ENCODE peak calls at places on chromosomes 13 and 19, in four cellular contexts. T is SK-N-SH, J is H1, R is K562. Z is an unnamed sample. For H3K4me1, the result is how much of the 10 kb centered on the place peaks cover.

GRCh38 chr19:6828698-6829633 is 56.5 kb downstream of the VAV1 start:
- DNase-seq in T (no peak), J (no peak), R (peak), Z (peak)

GRCh38 chr13:32894589-32895001 is 121.6 kb upstream of the KL start:
- DNase-seq in T (no peak), J (no peak), R (no peak), Z (no peak)

GRCh38 chr13:51202477-51203046 is 19.6 kb upstream of the FAM124A start:
- DNase-seq in T (no peak), J (no peak), R (no peak), Z (no peak)

GRCh38 chr19:54156953-54157352 is 2.6 kb downstream of the LENG1 start:
- DNase-seq in T (no peak), J (no peak), R (no peak), Z (no peak)

GRCh38 chr13:36275190-36276002 is 22.2 kb downstream of the CCDC169 start:
- DNase-seq in T (peak), J (no peak), R (no peak), Z (no peak)

GRCh38 chr19:57949296-57949695 is 1.8 kb upstream of the ZNF256 start:
- DNase-seq in T (no peak), J (no peak), R (no peak), Z (no peak)

GRCh38 chr19:3700242-3701032 is at the start of gene PIP5K1C:
- DNase-seq in T (peak), J (peak), R (peak), Z (peak)

GRCh38 chr13:52348081-52348480 is 57.9 kb downstream of the THSD1 start:
- DNase-seq in T (no peak), J (no peak), R (no peak), Z (no peak)

GRCh38 chr19:5809053-5809452 is 4.2 kb downstream of the NRTN start:
- DNase-seq in T (no peak), J (no peak), R (no peak), Z (no peak)

GRCh38 chr19:29946645-29947044 is 4.6 kb downstream of the URI1 start:
- DNase-seq in T (no peak), J (no peak), R (no peak), Z (no peak)

GRCh38 chr19:14370169-14370998 is 10.9 kb upstream of the ADGRE5 start:
- DNase-seq in T (no peak), J (no peak), R (peak), Z (no peak)

GRCh38 chr19:1042689-1043511 is 3.0 kb downstream of the ABCA7 start:
- DNase-seq in T (no peak), J (no peak), R (no peak), Z (no peak)

GRCh38 chr13:84702174-84702573 is 819.9 kb upstream of the SLITRK1 start:
- DNase-seq in T (no peak), J (no peak), R (no peak), Z (no peak)

GRCh38 chr13:112331675-112332074 is 44.5 kb upstream of the SPACA7 start:
- DNase-seq in T (no peak), J (no peak), R (no peak), Z (no peak)

GRCh38 chr19:51959791-51960190 is 26.8 kb downstream of the ZNF350 start:
- DNase-seq in T (no peak), J (no peak), R (no peak), Z (no peak)

GRCh38 chr19:6199240-6199983 is 63.9 kb downstream of the ACSBG2 start:
- DNase-seq in T (peak), J (peak), R (peak), Z (peak)

GRCh38 chr13:110561335-110562033 is at the start of gene RAB20:
- DNase-seq in T (peak), J (peak), R (peak), Z (no peak)

GRCh38 chr13:39803851-39804250 is 148.4 kb downstream of the COG6 start:
- DNase-seq in T (no peak), J (no peak), R (no peak), Z (no peak)

GRCh38 chr19:15479391-15480345 is at the start of gene PGLYRP2:
- DNase-seq in T (peak), J (no peak), R (no peak), Z (no peak)

GRCh38 chr13:112688560-112689497 is 1.0 kb upstream of the ATP11A start:
- DNase-seq in T (no peak), J (peak), R (no peak), Z (no peak)

GRCh38 chr13:99144306-99144705 is 56.3 kb upstream of the UBAC2 start:
- DNase-seq in T (no peak), J (no peak), R (no peak), Z (no peak)

GRCh38 chr19:47436712-47437401 is 17.5 kb upstream of the MEIS3 start:
- DNase-seq in T (peak), J (peak), R (peak), Z (no peak)

GRCh38 chr13:113647351-113648217 is 10.4 kb downstream of the ATP4B start:
- DNase-seq in T (peak), J (no peak), R (no peak), Z (no peak)

GRCh38 chr19:1343026-1343425 is 40.7 kb upstream of the NDUFS7 start:
- DNase-seq in T (no peak), J (no peak), R (no peak), Z (no peak)

GRCh38 chr19:28905996-28906395 is 307.0 kb downstream of the UQCRFS1 start:
- DNase-seq in T (no peak), J (no peak), R (no peak), Z (no peak)

GRCh38 chr19:23851966-23852365 is 62.7 kb upstream of the ZNF726 start:
- DNase-seq in T (no peak), J (no peak), R (no peak), Z (no peak)

GRCh38 chr19:17113127-17113785 is 37.7 kb downstream of the MYO9B start:
- DNase-seq in T (no peak), J (no peak), R (no peak), Z (no peak)

GRCh38 chr19:33382006-33382405 is 8.5 kb downstream of the CEBPG start:
- DNase-seq in T (no peak), J (no peak), R (no peak), Z (no peak)

GRCh38 chr19:30118221-30118620 is 176.2 kb downstream of the URI1 start:
- DNase-seq in T (no peak), J (no peak), R (no peak), Z (no peak)

GRCh38 chr19:19613456-19613855 is 5.0 kb downstream of the PBX4 start:
- DNase-seq in T (no peak), J (no peak), R (no peak), Z (no peak)

GRCh38 chr19:17049711-17050280 is 23.2 kb upstream of the CPAMD8 start:
- DNase-seq in T (no peak), J (no peak), R (no peak), Z (no peak)

GRCh38 chr19:47305309-47305751 is 4.3 kb upstream of the C5AR1 start:
- DNase-seq in T (peak), J (peak), R (peak), Z (peak)

DNA sequence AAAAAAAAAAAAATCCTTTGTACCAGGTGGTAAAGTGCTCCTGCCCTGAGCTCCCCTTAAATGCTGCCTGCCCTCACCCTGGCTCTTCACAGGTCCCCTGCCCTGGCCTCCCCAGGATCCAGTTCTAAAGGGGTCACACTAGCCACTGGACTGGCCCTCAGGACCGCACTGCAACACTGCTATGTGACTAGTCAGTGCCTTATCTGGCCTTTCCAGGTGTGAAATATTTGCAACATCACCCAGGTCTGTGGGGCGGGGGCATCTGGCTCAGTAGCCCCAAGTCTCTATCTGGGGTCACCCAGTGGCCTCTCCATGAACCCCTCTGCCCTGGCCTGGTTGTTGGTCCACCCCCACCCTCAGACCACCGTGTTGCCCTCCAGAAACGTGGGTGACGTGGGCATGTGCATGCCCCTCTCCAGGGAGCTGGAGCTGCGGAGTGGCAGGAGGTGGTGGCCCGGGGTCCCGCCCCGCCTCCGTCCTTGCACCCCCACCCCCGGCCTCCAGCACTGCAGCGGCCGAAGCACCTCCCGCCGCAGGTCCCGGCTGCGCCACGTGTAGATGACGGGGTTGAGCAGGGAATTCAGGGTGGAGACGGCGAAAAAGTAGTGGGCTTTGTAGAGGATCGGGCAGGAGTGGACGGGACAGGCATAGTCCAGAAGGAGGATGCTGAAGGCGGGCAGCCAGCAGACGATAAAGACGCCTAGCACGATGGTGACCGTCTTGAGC is 7.5 kb downstream of the S1PR2 start:
- DNase-seq in T (no peak), J (no peak), R (peak), Z (no peak)
- TF ChIP-seq NRF1 in T (no peak), J (no peak), R (no peak), Z (no peak)

GRCh38 chr13:77316430-77316829 is 10.5 kb downstream of the MYCBP2 start:
- DNase-seq in T (no peak), J (no peak), R (no peak), Z (no peak)
- H3K4me1 ChIP-seq in T (under half), J (under half), R (under half), Z (under half)

GRCh38 chr19:44847144-44848035 is 1.3 kb downstream of the NECTIN2 start:
- DNase-seq in T (peak), J (peak), R (peak), Z (no peak)

GRCh38 chr19:44845612-44846454 is at the start of gene NECTIN2:
- DNase-seq in T (peak), J (peak), R (peak), Z (peak)

GRCh38 chr19:44848805-44849457 is 2.8 kb downstream of the NECTIN2 start:
- DNase-seq in T (peak), J (peak), R (peak), Z (no peak)

GRCh38 chr19:44846455-44847143 is 502 bp downstream of the NECTIN2 start:
- DNase-seq in T (peak), J (peak), R (no peak), Z (no peak)

GRCh38 chr19:44848036-44848804 is 2.1 kb downstream of the NECTIN2 start:
- DNase-seq in T (peak), J (peak), R (no peak), Z (no peak)
- TF ChIP-seq NRF1 in T (no peak), J (no peak), R (no peak), Z (no peak)

DNA sequence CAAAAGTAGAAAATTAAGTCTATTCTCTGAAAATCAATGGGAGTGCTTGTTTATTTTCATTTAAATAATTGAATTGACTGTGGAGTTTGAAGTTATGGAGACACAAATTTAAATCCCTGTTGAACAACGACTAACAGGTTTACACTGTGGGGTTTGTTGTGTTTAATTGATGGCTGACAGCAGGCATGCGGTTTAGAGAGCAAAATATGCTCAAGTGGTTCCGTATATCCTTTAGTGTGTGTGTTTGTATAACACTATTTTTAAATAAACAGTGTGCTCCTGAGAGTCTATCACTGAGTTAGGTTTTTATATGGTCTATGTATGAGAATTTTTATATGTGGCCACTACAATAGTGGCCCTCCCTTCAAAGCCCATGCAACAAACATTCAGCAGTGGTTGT is 332.0 kb downstream of the GPC6 start:
- DNase-seq in T (no peak), J (no peak), R (no peak), Z (no peak)
- H3K4me1 ChIP-seq in T (under half), J (under half), R (under half), Z (under half)

GRCh38 chr19:56538761-56539263 is at the start of gene ZFP28:
- DNase-seq in T (peak), J (peak), R (peak), Z (no peak)
- TF ChIP-seq NRF1 in T (no peak), J (no peak), R (no peak), Z (no peak)